ENCODE peak calls at places on chromosomes 4 and X, in seven cellular contexts. E, T, A, H, D, N and I are unnamed samples.
A peak's percentile ranks its signal among the peaks of the same experiment; 100 is the strongest.

GRCh38 chrX:41275661-41276609 is 58.0 kb upstream of the DDX3X start:
- DNase-seq in A (peak; percentile 52), T (peak; percentile 57), N (peak; percentile 84), D (peak; percentile 86), E (peak; percentile 81), H (no peak), I (peak; percentile 19)

GRCh38 chr4:74426101-74426500 is 18.8 kb upstream of the AREG start:
- DNase-seq in E (no peak), D (no peak), N (no peak), H (peak; percentile 12), A (no peak), T (peak; percentile 91), I (no peak)

GRCh38 chr4:40840985-40841571 is 91.3 kb downstream of the NSUN7 start:
- DNase-seq in N (peak; percentile 77), D (peak; percentile 91), E (peak; percentile 80), T (peak; percentile 90), A (peak; percentile 84), H (peak; percentile 63), I (peak; percentile 96)

GRCh38 chr4:90845777-90846176 is 718.6 kb downstream of the CCSER1 start:
- DNase-seq in D (no peak), E (no peak), T (no peak), N (no peak), A (no peak), H (no peak), I (no peak)

GRCh38 chr4:76831475-76832390 is 66.2 kb downstream of the SOWAHB start:
- DNase-seq in A (no peak), E (no peak), T (peak; percentile 55), N (no peak), H (no peak), D (no peak), I (no peak)

GRCh38 chr4:95599777-95600436 is 51.1 kb upstream of the UNC5C start:
- DNase-seq in A (no peak), T (no peak), H (no peak), E (no peak), D (no peak), N (no peak), I (no peak)

GRCh38 chr4:4594531-4594930 is 52.7 kb upstream of the STX18 start:
- DNase-seq in A (no peak), H (no peak), D (no peak), N (no peak), T (no peak), E (no peak), I (no peak)

GRCh38 chr4:109945056-109945455 is 32.4 kb downstream of the EGF start:
- DNase-seq in H (no peak), D (no peak), E (no peak), N (no peak), T (no peak), A (peak; percentile 42), I (peak; percentile 28)